ENCODE peak calls at places on chromosomes 7 and 10, in nine cellular contexts. G is AG10803, Q is fibroblast of the aortic adventitia, I is fibroblast of pulmonary artery, K is OCI-LY7, N is spleen, U is cardiac fibroblast, A is dorsolateral prefrontal cortex, M is IMR-90. R is an unnamed sample.

GRCh38 chr10:84214612-84215235 is 10.6 kb downstream of the LRIT2 start:
- DNase-seq in G (no peak), Q (no peak), I (no peak), K (peak), N (no peak), U (no peak), A (no peak), M (no peak), R (peak)

GRCh38 chr7:74059681-74060588 is 23.7 kb upstream of the LIMK1 start:
- DNase-seq in G (no peak), Q (peak), I (no peak), K (no peak), N (no peak), U (no peak), A (peak), M (no peak), R (no peak)

GRCh38 chr10:110011679-110012078 is 3.9 kb downstream of the ADD3 start:
- DNase-seq in G (no peak), Q (no peak), I (no peak), K (no peak), N (no peak), U (no peak), A (no peak), M (no peak), R (no peak)

GRCh38 chr7:87833130-87833529 is 43.0 kb downstream of the SLC25A40 start:
- DNase-seq in G (no peak), Q (no peak), I (no peak), K (no peak), N (no peak), U (no peak), A (no peak), M (peak), R (no peak)

GRCh38 chr10:4263281-4263921 is 478.4 kb upstream of the KLF6 start:
- DNase-seq in G (no peak), Q (no peak), I (no peak), K (no peak), N (no peak), U (no peak), A (no peak), M (no peak), R (no peak)

GRCh38 chr7:112411186-112411795 is 39.0 kb upstream of the IFRD1 start:
- DNase-seq in G (peak), Q (peak), I (peak), K (no peak), N (no peak), U (peak), A (no peak), M (peak), R (no peak)

GRCh38 chr7:93551063-93551895 is 23.2 kb downstream of the CALCR start:
- DNase-seq in G (peak), Q (peak), I (peak), K (peak), N (no peak), U (peak), A (no peak), M (peak), R (peak)

GRCh38 chr7:69654849-69655707 is 56.8 kb downstream of the AUTS2 start:
- DNase-seq in G (no peak), Q (no peak), I (no peak), K (peak), N (no peak), U (no peak), A (no peak), M (no peak), R (no peak)

GRCh38 chr7:14858410-14858809 is 44.1 kb downstream of the DGKB start:
- DNase-seq in G (no peak), Q (no peak), I (no peak), K (no peak), N (no peak), U (no peak), A (no peak), M (no peak), R (no peak)

GRCh38 chr7:124557587-124557986 is 208.0 kb downstream of the GPR37 start:
- DNase-seq in G (no peak), Q (no peak), I (no peak), K (no peak), N (no peak), U (no peak), A (no peak), M (no peak), R (no peak)

GRCh38 chr7:149729983-149730801 is 43.2 kb downstream of the ZNF467 start:
- DNase-seq in G (no peak), Q (no peak), I (no peak), K (no peak), N (peak), U (no peak), A (no peak), M (no peak), R (no peak)

GRCh38 chr10:114304566-114305421 is 65.7 kb downstream of the VWA2 start:
- DNase-seq in G (no peak), Q (no peak), I (no peak), K (peak), N (peak), U (no peak), A (peak), M (no peak), R (peak)

GRCh38 chr7:99790407-99790806 is 6.4 kb upstream of the CYP3A4 start:
- DNase-seq in G (no peak), Q (no peak), I (no peak), K (no peak), N (no peak), U (no peak), A (no peak), M (no peak), R (no peak)

GRCh38 chr7:101816499-101817030 is 861 bp upstream of the CUX1 start:
- DNase-seq in G (peak), Q (no peak), I (peak), K (peak), N (peak), U (peak), A (peak), M (peak), R (peak)

GRCh38 chr7:108097703-108098102 is 32.5 kb downstream of the LAMB4 start:
- DNase-seq in G (no peak), Q (no peak), I (peak), K (peak), N (no peak), U (no peak), A (no peak), M (no peak), R (no peak)
- TF ChIP-seq CTCF in G (peak), Q (peak), I (peak), K (peak), N (peak), U (peak), A (peak), M (peak), R (peak)

DNA sequence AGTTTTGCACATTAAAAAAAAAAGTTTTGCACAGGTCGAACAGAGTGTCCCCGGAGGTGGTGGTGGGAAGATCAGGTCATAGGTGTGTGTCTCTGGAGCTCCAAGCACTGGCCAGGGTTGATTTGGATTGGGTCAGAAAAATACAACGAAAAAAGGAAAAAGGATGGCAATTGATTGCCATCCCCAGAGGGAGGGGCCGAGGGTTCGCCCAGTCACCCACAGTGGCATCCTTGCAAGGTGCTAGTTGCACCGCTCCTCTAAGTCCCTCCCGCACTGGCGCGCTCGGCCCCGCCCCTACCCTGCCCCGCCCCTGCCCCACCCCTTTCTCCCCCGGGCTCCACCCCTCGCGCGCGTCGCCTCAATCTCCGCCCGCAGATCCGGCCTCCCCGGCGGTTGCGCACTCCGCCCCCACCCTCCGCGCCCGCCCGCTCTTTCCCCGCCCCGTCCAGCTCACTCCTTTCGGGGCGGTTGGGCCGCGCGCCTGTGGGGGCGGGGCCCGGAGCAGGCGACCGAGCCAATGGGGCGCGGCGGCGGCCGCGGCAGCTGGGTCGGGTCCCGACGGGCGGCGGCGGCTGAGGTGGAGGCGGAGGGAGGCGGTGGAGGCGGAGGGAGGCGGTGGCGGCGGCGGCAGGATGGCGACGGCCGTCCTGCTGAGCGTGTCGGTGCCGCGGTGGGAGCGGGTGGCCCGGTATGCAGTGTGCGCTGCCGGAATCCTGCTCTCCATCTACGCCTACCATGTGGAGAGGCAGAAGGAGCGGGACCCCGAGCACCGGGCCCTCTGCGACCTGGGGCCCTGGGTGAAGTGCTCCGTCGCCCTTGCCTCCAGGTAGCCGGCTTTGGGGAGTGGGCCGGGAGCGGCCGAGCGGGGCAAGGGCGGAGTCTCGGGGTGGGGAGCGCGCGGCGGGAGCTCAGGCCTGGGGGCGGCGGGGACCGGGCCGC is 31.5 kb upstream of the ERV3-1 start:
- DNase-seq in G (peak), Q (peak), I (peak), K (peak), N (peak), U (peak), A (peak), M (peak), R (peak)
- TF ChIP-seq CTCF in G (no peak), Q (no peak), I (no peak), K (peak), N (no peak), U (no peak), A (no peak), M (no peak), R (no peak)

GRCh38 chr10:95908450-95908849 is 675 bp downstream of the CC2D2B start:
- DNase-seq in G (no peak), Q (no peak), I (no peak), K (no peak), N (no peak), U (no peak), A (no peak), M (no peak), R (no peak)

GRCh38 chr10:95909591-95909990 is 1.8 kb downstream of the CC2D2B start:
- DNase-seq in G (peak), Q (no peak), I (no peak), K (no peak), N (no peak), U (no peak), A (no peak), M (no peak), R (no peak)

GRCh38 chr10:95907454-95908253 is at the start of gene CC2D2B:
- DNase-seq in G (peak), Q (peak), I (peak), K (peak), N (peak), U (peak), A (peak), M (peak), R (peak)

DNA sequence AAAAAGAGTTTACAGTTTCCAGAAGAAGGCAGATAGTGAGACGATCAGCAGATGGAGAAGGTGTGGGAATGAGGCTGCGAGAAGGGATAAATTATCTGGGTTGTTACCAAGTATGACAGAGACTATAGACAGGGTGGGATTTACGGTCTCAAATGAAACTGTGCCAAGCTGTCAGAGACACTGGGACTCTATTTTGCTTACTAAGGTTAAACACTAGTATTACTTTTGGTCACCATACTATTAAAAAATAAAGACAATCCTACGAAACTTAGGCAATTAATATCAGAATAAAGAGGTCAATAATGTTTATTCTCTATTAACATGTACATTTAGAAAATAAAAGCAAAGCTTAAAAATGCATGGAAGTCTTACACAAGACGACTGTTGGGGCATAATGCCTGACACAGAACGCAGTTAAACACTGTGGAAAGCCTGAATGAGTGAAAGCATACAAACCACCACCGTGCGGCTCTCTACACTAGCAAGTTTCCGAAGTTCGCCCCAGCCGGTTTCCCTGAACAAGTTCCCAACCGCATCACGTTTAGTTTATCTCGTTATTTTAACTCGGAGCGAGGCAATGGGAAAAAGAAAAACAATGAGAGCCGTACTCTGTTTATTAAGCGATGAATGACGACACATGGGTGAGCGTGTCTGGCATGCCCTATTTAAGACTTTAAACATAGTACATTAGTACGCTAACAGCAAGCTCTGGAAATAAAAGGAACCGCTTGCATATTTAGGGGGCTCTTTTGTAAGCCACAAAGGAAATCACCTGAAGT is 911 bp upstream of the CC2D2B start:
- DNase-seq in G (peak), Q (peak), I (peak), K (peak), N (peak), U (peak), A (peak), M (peak), R (peak)
- TF ChIP-seq CTCF in G (peak), Q (peak), I (peak), K (peak), N (no peak), U (peak), A (no peak), M (peak), R (no peak)

DNA sequence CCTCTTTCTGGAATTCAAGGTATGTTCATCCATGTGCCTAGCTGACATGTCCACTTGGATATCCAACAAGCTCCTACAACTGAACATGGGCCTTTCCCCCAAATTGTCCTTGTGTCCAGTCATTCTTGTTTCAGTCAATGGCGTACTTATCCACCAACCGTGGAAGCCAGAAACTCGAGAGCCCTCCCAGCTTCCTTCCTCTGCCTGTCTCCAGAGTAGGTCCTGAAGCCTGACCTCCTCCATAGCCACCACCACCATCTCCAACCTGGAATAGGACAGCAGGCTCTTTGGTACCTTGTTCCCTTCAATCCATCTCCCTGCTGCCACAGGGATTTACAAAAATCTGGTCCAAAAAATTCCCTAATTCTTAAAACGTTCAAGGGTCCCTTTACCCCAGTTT is 305.1 kb downstream of the RPS24 start:
- DNase-seq in G (no peak), Q (no peak), I (no peak), K (no peak), N (no peak), U (no peak), A (no peak), M (no peak), R (no peak)
- TF ChIP-seq CTCF in G (no peak), Q (no peak), I (no peak), K (no peak), N (no peak), U (no peak), A (no peak), M (no peak), R (no peak)

DNA sequence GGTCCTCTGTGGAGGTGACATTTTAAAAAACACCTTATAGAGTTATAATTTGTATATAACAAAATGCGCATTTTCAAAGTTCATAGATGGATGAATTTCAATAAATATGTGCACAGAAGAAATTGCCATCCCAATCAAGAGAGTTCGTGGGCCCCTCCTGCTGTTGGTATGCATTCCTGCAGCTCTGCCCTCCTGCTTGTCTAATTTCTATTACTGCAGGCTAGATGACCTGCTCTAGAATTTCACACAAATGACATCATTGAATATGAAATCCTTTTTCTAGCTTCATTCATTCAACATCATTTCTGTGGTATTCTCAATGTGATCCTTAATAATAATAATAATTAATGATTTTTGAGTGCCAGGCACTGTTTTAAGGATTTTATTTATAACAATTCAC is 348.2 kb downstream of the SDK1 start:
- DNase-seq in G (no peak), Q (no peak), I (peak), K (no peak), N (no peak), U (peak), A (no peak), M (peak), R (no peak)
- TF ChIP-seq CTCF in G (no peak), Q (peak), I (peak), K (no peak), N (no peak), U (peak), A (no peak), M (peak), R (no peak)